ENCODE peak calls at places on chromosomes 16 and 17, in four cellular contexts. F is MV-4-11, Z is fibroblast of the conjunctiva, N is NCI-H1436. J is an unnamed sample.

GRCh38 chr16:72300892-72301291 is 128.9 kb upstream of the PMFBP1 start:
- DNase-seq in F (no peak), Z (no peak), N (peak; percentile 22), J (no peak)

GRCh38 chr17:6177941-6178694 is 107.9 kb downstream of the WSCD1 start:
- DNase-seq in F (no peak), Z (no peak), N (no peak), J (no peak)

GRCh38 chr17:41687828-41688640 is 651 bp upstream of the EIF1 start:
- DNase-seq in F (peak; percentile 57), Z (no peak), N (peak; percentile 79), J (no peak)

GRCh38 chr17:77542551-77543490 is 402.1 kb downstream of the SEC14L1 start:
- DNase-seq in F (peak; percentile 55), Z (peak; percentile 81), N (peak; percentile 88), J (peak; percentile 56)

GRCh38 chr17:8119575-8120519 is 1.5 kb upstream of the ALOXE3 start:
- DNase-seq in F (peak; percentile 91), Z (peak; percentile 91), N (peak; percentile 88), J (no peak)

GRCh38 chr16:23482778-23483177 is 27.5 kb downstream of the GGA2 start:
- DNase-seq in F (no peak), Z (no peak), N (no peak), J (no peak)

GRCh38 chr17:43546317-43547188 is at the start of gene ETV4:
- DNase-seq in F (peak; percentile 89), Z (peak; percentile 80), N (peak; percentile 86), J (peak; percentile 94)

GRCh38 chr17:79651266-79651665 is 40.4 kb upstream of the RBFOX3 start:
- DNase-seq in F (no peak), Z (no peak), N (no peak), J (no peak)

GRCh38 chr16:56608876-56609462 is 585 bp downstream of the MT2A start:
- DNase-seq in F (no peak), Z (no peak), N (no peak), J (no peak)

GRCh38 chr17:69763503-69763902 is 311.5 kb upstream of the KCNJ16 start:
- DNase-seq in F (no peak), Z (peak; percentile 17), N (no peak), J (no peak)

GRCh38 chr16:474420-475122 is 49.1 kb downstream of the RAB11FIP3 start:
- DNase-seq in F (no peak), Z (no peak), N (no peak), J (no peak)

GRCh38 chr16:80063028-80063767 is 462.7 kb upstream of the MAF start:
- DNase-seq in F (no peak), Z (no peak), N (no peak), J (no peak)

GRCh38 chr16:2835638-2836493 is 5.8 kb downstream of the ZG16B start:
- DNase-seq in F (peak; percentile 43), Z (no peak), N (no peak), J (no peak)

GRCh38 chr16:86547286-86547685 is 7.7 kb downstream of the MTHFSD start:
- DNase-seq in F (no peak), Z (no peak), N (no peak), J (no peak)

GRCh38 chr16:31185339-31185738 is 5.4 kb downstream of the FUS start:
- DNase-seq in F (no peak), Z (no peak), N (no peak), J (no peak)

GRCh38 chr17:17877548-17878358 is 41.0 kb upstream of the SREBF1 start:
- DNase-seq in F (no peak), Z (peak; percentile 77), N (no peak), J (no peak)

GRCh38 chr16:86565644-86566511 is 751 bp upstream of the FOXC2 start:
- DNase-seq in F (no peak), Z (no peak), N (no peak), J (no peak)

GRCh38 chr16:29898786-29899515 is 399 bp downstream of the SEZ6L2 start:
- DNase-seq in F (no peak), Z (no peak), N (peak; percentile 52), J (no peak)

GRCh38 chr17:82648761-82649474 is 674 bp upstream of the WDR45B start:
- DNase-seq in F (no peak), Z (no peak), N (peak; percentile 70), J (peak; percentile 53)

GRCh38 chr16:4461250-4462085 is 13.0 kb downstream of the NMRAL1 start:
- DNase-seq in F (no peak), Z (no peak), N (no peak), J (no peak)

GRCh38 chr17:28657756-28658155 is 4.0 kb downstream of the SDF2 start:
- DNase-seq in F (no peak), Z (no peak), N (no peak), J (no peak)

GRCh38 chr16:19804538-19805323 is 79.9 kb downstream of the GPRC5B start:
- DNase-seq in F (peak; percentile 83), Z (no peak), N (peak; percentile 70), J (no peak)

GRCh38 chr17:7655541-7655840 is 4.8 kb downstream of the ATP1B2 start:
- DNase-seq in F (no peak), Z (no peak), N (no peak), J (no peak)

GRCh38 chr17:75998327-75998795 is 2.3 kb upstream of the CDK3 start:
- DNase-seq in F (no peak), Z (no peak), N (no peak), J (no peak)

GRCh38 chr16:83955218-83956130 is 2.4 kb downstream of the OSGIN1 start:
- DNase-seq in F (no peak), Z (peak; percentile 38), N (no peak), J (no peak)

GRCh38 chr17:42287305-42288077 is 807 bp upstream of the STAT5A start:
- DNase-seq in F (no peak), Z (no peak), N (no peak), J (no peak)

GRCh38 chr16:75938818-75939217 is 212.5 kb upstream of the CPHXL start:
- DNase-seq in F (no peak), Z (no peak), N (no peak), J (no peak)

GRCh38 chr16:81321039-81321438 is 6.3 kb downstream of the GAN start:
- DNase-seq in F (no peak), Z (no peak), N (no peak), J (no peak)

GRCh38 chr16:72815348-72816318 is 232.3 kb downstream of the ZFHX3 start:
- DNase-seq in F (no peak), Z (no peak), N (no peak), J (no peak)

GRCh38 chr16:1494129-1494640 is 1.0 kb downstream of the TELO2 start:
- DNase-seq in F (peak; percentile 23), Z (peak; percentile 67), N (no peak), J (no peak)

GRCh38 chr17:32267690-32268205 is 2.1 kb downstream of the RHBDL3 start:
- DNase-seq in F (no peak), Z (no peak), N (peak; percentile 52), J (no peak)

GRCh38 chr17:142876-143784 is 5.8 kb downstream of the SCGB1C2 start:
- DNase-seq in F (no peak), Z (no peak), N (no peak), J (no peak)

GRCh38 chr16:88130681-88131080 is 179.4 kb downstream of the BANP start:
- DNase-seq in F (no peak), Z (no peak), N (no peak), J (no peak)

GRCh38 chr16:12291989-12292759 is 315.6 kb downstream of the SNX29 start:
- DNase-seq in F (no peak), Z (no peak), N (no peak), J (no peak)

GRCh38 chr16:51939371-51940005 is 607.5 kb downstream of the TOX3 start:
- DNase-seq in F (no peak), Z (no peak), N (no peak), J (no peak)

GRCh38 chr17:32943647-32944191 is 15.8 kb downstream of the TMEM98 start:
- DNase-seq in F (no peak), Z (peak; percentile 49), N (no peak), J (no peak)

GRCh38 chr16:10405386-10405939 is 19.6 kb downstream of the ATF7IP2 start:
- DNase-seq in F (no peak), Z (no peak), N (no peak), J (no peak)

GRCh38 chr16:27321013-27321960 is 7.5 kb downstream of the IL4R start:
- DNase-seq in F (peak; percentile 61), Z (no peak), N (no peak), J (no peak)

J was measured in GM12891.